ENCODE peak calls at places on chromosomes 2 and 18, in ten cellular contexts. I is GM12891; R is NCI-H510A treated with DMSO at 0.1 percent for 48 hours; O is left ventricle myocardium inferior; V is AG08396; B is NCI-H2029; L is fibroblast of pulmonary artery; E is NCI-H2171 treated with DMSO at 0.1 percent for 48 hours; N is stimulated activated CD8-positive, alpha-beta memory T cell treated with anti-CD3 and anti-CD28 coated beads, Interleukin-15, amount 100 ng/mL, for 1 hour; S is activated CD4-positive, CD25-positive, alpha-beta regulatory T cell. T is an unnamed sample.

GRCh38 chr18:45169610-45170009 is 445.7 kb upstream of the SLC14A2 start:
- DNase-seq in I (no peak), R (no peak), O (no peak), V (peak; percentile 51), B (no peak), L (peak; percentile 93), E (peak; percentile 4), N (no peak), S (no peak), T (no peak)

GRCh38 chr2:127618551-127618950 is 27.4 kb upstream of the GPR17 start:
- DNase-seq in I (no peak), R (no peak), O (no peak), V (no peak), B (no peak), L (no peak), E (no peak), N (no peak), S (no peak), T (no peak)

GRCh38 chr18:48573632-48574293 is 34.9 kb downstream of the CTIF start:
- DNase-seq in I (no peak), R (no peak), O (no peak), V (no peak), B (no peak), L (no peak), E (no peak), N (no peak), S (no peak), T (no peak)

GRCh38 chr2:226623587-226624368 is 175.8 kb downstream of the IRS1 start:
- DNase-seq in I (no peak), R (no peak), O (no peak), V (no peak), B (no peak), L (no peak), E (peak; percentile 50), N (no peak), S (no peak), T (no peak)

GRCh38 chr18:79069792-79070151 is 578 bp downstream of the ATP9B start:
- DNase-seq in I (no peak), R (no peak), O (no peak), V (no peak), B (no peak), L (no peak), E (no peak), N (no peak), S (no peak), T (no peak)

GRCh38 chr2:151637284-151637781 is 96.9 kb downstream of the NEB start:
- DNase-seq in I (no peak), R (no peak), O (no peak), V (no peak), B (no peak), L (no peak), E (no peak), N (peak; percentile 38), S (no peak), T (peak; percentile 17)

GRCh38 chr2:231343988-231344387 is 51.5 kb upstream of the B3GNT7 start:
- DNase-seq in I (no peak), R (no peak), O (no peak), V (no peak), B (no peak), L (no peak), E (no peak), N (no peak), S (no peak), T (no peak)

GRCh38 chr2:62461017-62461553 is 44.9 kb downstream of the TMEM17 start:
- DNase-seq in I (no peak), R (no peak), O (no peak), V (no peak), B (no peak), L (no peak), E (no peak), N (no peak), S (no peak), T (no peak)

GRCh38 chr2:148517296-148517695 is 127.3 kb upstream of the EPC2 start:
- DNase-seq in I (no peak), R (no peak), O (no peak), V (no peak), B (no peak), L (no peak), E (no peak), N (no peak), S (no peak), T (no peak)

GRCh38 chr2:126700677-126701076 is 44.7 kb downstream of the GYPC start:
- DNase-seq in I (no peak), R (no peak), O (no peak), V (no peak), B (no peak), L (peak; percentile 27), E (no peak), N (no peak), S (no peak), T (no peak)

GRCh38 chr2:3349211-3349693 is 28.4 kb downstream of the EIPR1 start:
- DNase-seq in I (no peak), R (peak; percentile 51), O (no peak), V (no peak), B (peak; percentile 20), L (peak; percentile 10), E (peak; percentile 65), N (no peak), S (no peak), T (no peak)

GRCh38 chr18:7664024-7664312 is 96.9 kb downstream of the PTPRM start:
- DNase-seq in I (no peak), R (no peak), O (no peak), V (no peak), B (no peak), L (no peak), E (no peak), N (no peak), S (no peak), T (no peak)

GRCh38 chr2:212119591-212119990 is 419.0 kb downstream of the ERBB4 start:
- DNase-seq in I (no peak), R (no peak), O (no peak), V (no peak), B (no peak), L (no peak), E (no peak), N (no peak), S (no peak), T (no peak)

GRCh38 chr2:220227272-220227920 is 600.0 kb downstream of the SLC4A3 start:
- DNase-seq in I (no peak), R (no peak), O (no peak), V (peak; percentile 17), B (no peak), L (peak; percentile 32), E (no peak), N (no peak), S (no peak), T (no peak)